ENCODE peak calls at places on chromosomes 4 and X, in ten cellular contexts. A is DND-41, D is neuronal stem cell, N is OCI-LY7, S is cardiac muscle cell, H is gastrocnemius medialis, I is breast epithelium, Q is tibial artery, R is aorta, L is psoas muscle. T is an unnamed sample.

GRCh38 chrX:138709886-138710285 is 1.6 kb downstream of the FGF13 start:
- DNase-seq in H (no peak), L (no peak), N (no peak), A (no peak), I (no peak), D (peak; percentile 2), R (no peak), Q (no peak), S (no peak), T (no peak)

GRCh38 chrX:22950278-22951266 is 49.2 kb upstream of the DDX53 start:
- DNase-seq in S (peak; percentile 93), D (no peak), R (no peak), I (no peak), L (no peak), H (no peak), N (no peak), A (no peak), Q (no peak), T (no peak)

GRCh38 chr4:83360018-83360417 is 25.4 kb upstream of the HPSE start:
- DNase-seq in R (no peak), N (no peak), S (no peak), I (no peak), H (no peak), L (no peak), A (no peak), D (no peak), Q (no peak), T (no peak)

GRCh38 chrX:14758029-14758491 is 114.8 kb downstream of the FANCB start:
- DNase-seq in S (no peak), I (no peak), Q (no peak), D (no peak), A (no peak), L (no peak), H (no peak), N (no peak), R (no peak), T (no peak)

GRCh38 chr4:57131849-57132745 is 21.9 kb upstream of the IGFBP7 start:
- DNase-seq in S (peak; percentile 14), A (no peak), I (peak; percentile 72), H (no peak), R (no peak), N (no peak), D (no peak), L (no peak), Q (no peak), T (no peak)

GRCh38 chr4:93897559-93897958 is 69.0 kb downstream of the ATOH1 start:
- DNase-seq in A (no peak), H (no peak), I (no peak), D (no peak), L (no peak), S (peak; percentile 1), N (peak; percentile 22), Q (no peak), R (no peak), T (no peak)

GRCh38 chr4:188821500-188821899 is 682.3 kb downstream of the TRIML1 start:
- DNase-seq in Q (no peak), N (no peak), H (no peak), I (no peak), L (no peak), R (no peak), S (no peak), D (no peak), A (no peak), T (no peak)

GRCh38 chr4:15434086-15434485 is 6.3 kb downstream of the C1QTNF7 start:
- DNase-seq in R (no peak), I (no peak), S (peak; percentile 35), H (no peak), N (no peak), L (no peak), D (no peak), Q (no peak), A (no peak), T (no peak)

GRCh38 chr4:142900622-142901021 is 54.5 kb upstream of the INPP4B start:
- DNase-seq in R (peak; percentile 51), Q (no peak), D (no peak), N (no peak), L (no peak), A (no peak), S (no peak), H (no peak), I (no peak), T (no peak)

GRCh38 chr4:149512489-149512888 is 303.2 kb downstream of the IQCM start:
- DNase-seq in A (no peak), R (no peak), N (no peak), D (no peak), S (peak; percentile 7), H (no peak), Q (no peak), L (no peak), I (no peak), T (no peak)

GRCh38 chrX:124194209-124194608 is 138.3 kb upstream of the TEX13D start:
- DNase-seq in S (peak; percentile 2), R (no peak), N (no peak), H (no peak), A (no peak), Q (no peak), D (peak; percentile 2), I (no peak), L (peak; percentile 29), T (peak; percentile 8)
- H3K27ac ChIP-seq in S (no peak overlapping the region), R (peak overlapping the region; percentile 6), N (no peak overlapping the region), H (peak overlapping the region; percentile 64), A (no peak overlapping the region), Q (no peak overlapping the region), D (no peak overlapping the region), I (no peak overlapping the region), L (peak overlapping the region; percentile 81), T (no peak overlapping the region)

GRCh38 chr4:122766950-122767349 is 34.4 kb downstream of the BBS12 start:
- DNase-seq in R (no peak), L (no peak), Q (no peak), N (no peak), A (no peak), H (no peak), S (no peak), I (no peak), D (no peak), T (no peak)
- H3K4me1 ChIP-seq in R (peaks cover 2% of the 10 kb centered on the region), L (no peaks in the 10 kb centered on the region), Q (peaks cover 8% of the 10 kb centered on the region), N (no peaks in the 10 kb centered on the region), A (no peaks in the 10 kb centered on the region), H (no peaks in the 10 kb centered on the region), S (no peaks in the 10 kb centered on the region), I (no peaks in the 10 kb centered on the region), D (no peaks in the 10 kb centered on the region), T (peaks cover 2% of the 10 kb centered on the region)

GRCh38 chrX:44291468-44292116 is 51.9 kb downstream of the EFHC2 start:
- DNase-seq in S (no peak), A (no peak), I (no peak), D (no peak), Q (no peak), L (no peak), R (no peak), H (no peak), N (no peak), T (no peak)

GRCh38 chrX:44290718-44291117 is 52.8 kb downstream of the EFHC2 start:
- DNase-seq in H (no peak), R (no peak), I (no peak), L (no peak), S (no peak), A (no peak), N (no peak), Q (no peak), D (no peak), T (no peak)
- H3K4me3 ChIP-seq in H (no peak overlapping the region), R (no peak overlapping the region), I (no peak overlapping the region), L (no peak overlapping the region), S (no peak overlapping the region), A (no peak overlapping the region), N (no peak overlapping the region), Q (no peak overlapping the region), D (no peak overlapping the region), T (no peak overlapping the region)

GRCh38 chr4:185305979-185306442 is 89.7 kb downstream of the LRP2BP start:
- DNase-seq in S (peak; percentile 78), I (no peak), D (peak; percentile 86), L (no peak), Q (no peak), H (no peak), A (no peak), R (no peak), N (no peak), T (no peak)
- H3K27ac ChIP-seq in S (no peak overlapping the region), I (no peak overlapping the region), D (peak overlapping the region; percentile 81), L (no peak overlapping the region), Q (no peak overlapping the region), H (no peak overlapping the region), A (no peak overlapping the region), R (peak overlapping the region; percentile 75), N (no peak overlapping the region), T (no peak overlapping the region)

GRCh38 chr4:183286590-183287308 is 33.3 kb downstream of the CLDN22 start:
- DNase-seq in D (no peak), A (no peak), I (no peak), R (no peak), N (no peak), S (no peak), Q (no peak), L (no peak), H (no peak), T (no peak)

GRCh38 chr4:183284965-183285364 is 35.1 kb downstream of the CLDN22 start:
- DNase-seq in R (no peak), L (no peak), Q (no peak), S (peak; percentile 6), I (no peak), D (no peak), N (no peak), H (no peak), A (no peak), T (no peak)

GRCh38 chr4:183287309-183287659 is 32.8 kb downstream of the CLDN22 start:
- DNase-seq in D (no peak), I (no peak), N (no peak), L (no peak), S (no peak), H (no peak), R (no peak), Q (no peak), A (no peak), T (no peak)

GRCh38 chr4:183284229-183284628 is 35.8 kb downstream of the CLDN22 start:
- DNase-seq in Q (no peak), I (no peak), S (no peak), L (no peak), A (no peak), R (no peak), D (no peak), N (no peak), H (no peak), T (no peak)

GRCh38 chr4:183285886-183286285 is 34.2 kb downstream of the CLDN22 start:
- DNase-seq in H (no peak), N (no peak), I (no peak), A (no peak), D (no peak), Q (no peak), S (no peak), R (no peak), L (no peak), T (no peak)
- H3K4me1 ChIP-seq in H (no peaks in the 10 kb centered on the region), N (no peaks in the 10 kb centered on the region), I (no peaks in the 10 kb centered on the region), A (no peaks in the 10 kb centered on the region), D (no peaks in the 10 kb centered on the region), Q (no peaks in the 10 kb centered on the region), S (no peaks in the 10 kb centered on the region), R (no peaks in the 10 kb centered on the region), L (no peaks in the 10 kb centered on the region), T (no peaks in the 10 kb centered on the region)

T was measured in heart left ventricle.